ENCODE peak calls at places on chromosome 5, in five cellular contexts. I is K562, J is GM23248, M is mesendoderm, N is hepatocyte. B is an unnamed sample.

GRCh38 chr5:136330353-136330913 is 34.9 kb downstream of the TRPC7 start:
- DNase-seq in I (no peak), M (no peak), N (peak; percentile 20), J (no peak), B (no peak)

GRCh38 chr5:143664623-143665022 is 147.3 kb upstream of the HMHB1 start:
- DNase-seq in M (no peak), J (no peak), I (no peak), N (no peak), B (no peak)

GRCh38 chr5:76086060-76086459 is 2.9 kb downstream of the SV2C start:
- DNase-seq in I (no peak), J (no peak), N (no peak), M (no peak), B (no peak)

GRCh38 chr5:120405923-120406322 is 58.2 kb upstream of the PRR16 start:
- DNase-seq in M (peak; percentile 59), I (no peak), N (no peak), J (peak; percentile 50), B (peak; percentile 93)

GRCh38 chr5:31614147-31615030 is 24.5 kb upstream of the PDZD2 start:
- DNase-seq in J (no peak), I (no peak), N (no peak), M (no peak), B (peak; percentile 19)

GRCh38 chr5:134175874-134176522 is 752 bp downstream of the SKP1 start:
- DNase-seq in J (peak; percentile 71), I (no peak), N (no peak), M (peak; percentile 42), B (peak; percentile 25)

GRCh38 chr5:86665984-86666760 is 48.4 kb downstream of the COX7C start:
- DNase-seq in I (no peak), M (no peak), N (no peak), J (no peak), B (no peak)

GRCh38 chr5:78677777-78678668 is 29.5 kb upstream of the LHFPL2 start:
- DNase-seq in I (peak; percentile 29), N (peak; percentile 55), J (peak; percentile 96), M (peak; percentile 45), B (peak; percentile 98)

GRCh38 chr5:61744690-61745619 is 412.9 kb downstream of the ZSWIM6 start:
- DNase-seq in N (no peak), M (peak; percentile 51), I (no peak), J (no peak), B (no peak)

GRCh38 chr5:135850671-135851070 is 16.2 kb downstream of the SLC25A48 start:
- DNase-seq in M (no peak), I (no peak), N (no peak), J (no peak), B (no peak)

GRCh38 chr5:173670791-173671120 is 54.3 kb upstream of the BOD1 start:
- DNase-seq in I (no peak), N (no peak), J (peak; percentile 29), M (no peak), B (no peak)

GRCh38 chr5:73215891-73216610 is 43.1 kb downstream of the TMEM174 start:
- DNase-seq in J (peak; percentile 92), I (peak; percentile 85), N (peak; percentile 91), M (peak; percentile 91), B (peak; percentile 70)

GRCh38 chr5:42015254-42015653 is 90.2 kb downstream of the FBXO4 start:
- DNase-seq in N (no peak), I (no peak), J (no peak), M (no peak), B (no peak)

GRCh38 chr5:88667187-88668141 is 215.5 kb downstream of the MEF2C start:
- DNase-seq in N (peak; percentile 8), I (no peak), M (no peak), J (no peak), B (no peak)

GRCh38 chr5:40988761-40989510 is 79.6 kb downstream of the C7 start:
- DNase-seq in M (no peak), N (no peak), J (no peak), I (no peak), B (no peak)

GRCh38 chr5:139635606-139636206 is 12.4 kb upstream of the CXXC5 start:
- DNase-seq in I (peak; percentile 76), M (peak; percentile 81), J (peak; percentile 94), N (peak; percentile 78), B (peak; percentile 92)

GRCh38 chr5:140000332-140000731 is 42.8 kb downstream of the NRG2 start:
- DNase-seq in J (no peak), M (no peak), N (no peak), I (no peak), B (no peak)

GRCh38 chr5:31361234-31361633 is 167.7 kb downstream of the CDH6 start:
- DNase-seq in J (peak; percentile 88), N (peak; percentile 17), M (no peak), I (no peak), B (peak; percentile 66)

GRCh38 chr5:171749365-171749764 is 36.3 kb upstream of the SMIM23 start:
- DNase-seq in M (no peak), N (no peak), I (no peak), J (no peak), B (no peak)

GRCh38 chr5:97164846-97165245 is 18.2 kb downstream of the RIOK2 start:
- DNase-seq in I (no peak), N (no peak), M (no peak), J (peak; percentile 73), B (no peak)

GRCh38 chr5:36878421-36879088 is 2.0 kb downstream of the NIPBL start:
- DNase-seq in N (peak; percentile 39), M (peak; percentile 94), I (peak; percentile 37), J (peak; percentile 66), B (peak; percentile 59)

GRCh38 chr5:80181618-80182211 is 74.1 kb downstream of the SERINC5 start:
- DNase-seq in M (no peak), N (peak; percentile 73), J (no peak), I (no peak), B (peak; percentile 53)

GRCh38 chr5:18281947-18282557 is 647.8 kb downstream of the TAF11L14 start:
- DNase-seq in M (peak; percentile 50), N (peak; percentile 55), I (peak; percentile 11), J (peak; percentile 67), B (peak; percentile 32)

GRCh38 chr5:38479315-38479904 is 77.0 kb downstream of the LIFR start:
- DNase-seq in J (no peak), N (no peak), I (no peak), M (no peak), B (no peak)

GRCh38 chr5:66356011-66356565 is 212.0 kb downstream of the SREK1 start:
- DNase-seq in N (no peak), J (peak; percentile 62), M (no peak), I (no peak), B (peak; percentile 21)

GRCh38 chr5:66348387-66349125 is 204.5 kb downstream of the SREK1 start:
- DNase-seq in N (no peak), M (no peak), J (no peak), I (no peak), B (no peak)

GRCh38 chr5:66358741-66359140 is 214.6 kb downstream of the SREK1 start:
- DNase-seq in I (no peak), N (no peak), M (no peak), J (no peak), B (no peak)

GRCh38 chr5:66351822-66352221 is 207.7 kb downstream of the SREK1 start:
- DNase-seq in I (no peak), M (no peak), J (no peak), N (no peak), B (no peak)

DNA sequence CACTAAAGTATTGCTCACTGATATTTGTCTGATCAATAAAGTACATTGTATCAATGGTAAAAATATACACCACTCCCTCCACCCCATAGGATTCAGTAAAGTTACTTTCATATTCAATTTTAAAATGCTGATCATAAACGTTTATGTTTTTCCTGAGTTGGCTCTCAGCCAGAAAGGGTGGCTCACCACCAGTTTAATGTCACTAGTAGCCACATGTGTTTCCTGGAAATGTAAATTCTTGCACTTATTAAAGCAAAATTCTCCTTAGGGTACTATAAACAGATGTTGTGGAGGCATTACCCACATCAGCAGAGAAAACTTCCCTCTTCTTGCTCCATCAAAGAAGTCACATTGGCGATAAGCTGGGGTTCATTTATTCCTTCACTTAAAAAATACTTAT is 210.3 kb downstream of the SREK1 start:
- DNase-seq in J (no peak), N (no peak), I (no peak), M (no peak), B (no peak)
- H3K4me2 ChIP-seq in J (no peak overlapping the region), N (no peak overlapping the region), I (no peak overlapping the region), M (no peak overlapping the region), B (no peak overlapping the region)

GRCh38 chr5:146647656-146648199 is 131.7 kb upstream of the GPR151 start:
- DNase-seq in M (peak; percentile 33), J (peak; percentile 18), N (no peak), I (no peak), B (peak; percentile 43)

GRCh38 chr5:146645382-146645781 is 129.4 kb upstream of the GPR151 start:
- DNase-seq in N (peak; percentile 17), J (no peak), M (peak; percentile 36), I (no peak), B (no peak)

GRCh38 chr5:146643805-146644204 is 127.8 kb upstream of the GPR151 start:
- DNase-seq in N (peak; percentile 13), M (no peak), J (no peak), I (no peak), B (no peak)

GRCh38 chr5:146644811-146645210 is 128.8 kb upstream of the GPR151 start:
- DNase-seq in I (no peak), M (no peak), N (no peak), J (no peak), B (no peak)

GRCh38 chr5:146646441-146646840 is 130.5 kb upstream of the GPR151 start:
- DNase-seq in J (no peak), N (no peak), M (peak; percentile 25), I (no peak), B (no peak)
- H3K4me2 ChIP-seq in J (no peak overlapping the region), N (no peak overlapping the region), M (no peak overlapping the region), I (no peak overlapping the region), B (no peak overlapping the region)

GRCh38 chr5:132457371-132458225 is 33.0 kb downstream of the IRF1 start:
- DNase-seq in I (no peak), M (no peak), J (peak; percentile 92), N (no peak), B (peak; percentile 59)
- H3K4me2 ChIP-seq in I (no peak overlapping the region), M (no peak overlapping the region), J (peak overlapping the region; percentile 51), N (no peak overlapping the region), B (peak overlapping the region; percentile 65)

GRCh38 chr5:124825250-124825982 is 79.0 kb upstream of the ZNF608 start:
- DNase-seq in N (no peak), M (no peak), I (no peak), J (no peak), B (no peak)

GRCh38 chr5:124822647-124823046 is 76.2 kb upstream of the ZNF608 start:
- DNase-seq in J (no peak), M (no peak), I (no peak), N (no peak), B (no peak)

GRCh38 chr5:124825983-124826337 is 79.5 kb upstream of the ZNF608 start:
- DNase-seq in M (no peak), N (no peak), J (no peak), I (no peak), B (no peak)

GRCh38 chr5:124823336-124823849 is 77.0 kb upstream of the ZNF608 start:
- DNase-seq in M (no peak), N (no peak), J (no peak), I (no peak), B (no peak)

DNA sequence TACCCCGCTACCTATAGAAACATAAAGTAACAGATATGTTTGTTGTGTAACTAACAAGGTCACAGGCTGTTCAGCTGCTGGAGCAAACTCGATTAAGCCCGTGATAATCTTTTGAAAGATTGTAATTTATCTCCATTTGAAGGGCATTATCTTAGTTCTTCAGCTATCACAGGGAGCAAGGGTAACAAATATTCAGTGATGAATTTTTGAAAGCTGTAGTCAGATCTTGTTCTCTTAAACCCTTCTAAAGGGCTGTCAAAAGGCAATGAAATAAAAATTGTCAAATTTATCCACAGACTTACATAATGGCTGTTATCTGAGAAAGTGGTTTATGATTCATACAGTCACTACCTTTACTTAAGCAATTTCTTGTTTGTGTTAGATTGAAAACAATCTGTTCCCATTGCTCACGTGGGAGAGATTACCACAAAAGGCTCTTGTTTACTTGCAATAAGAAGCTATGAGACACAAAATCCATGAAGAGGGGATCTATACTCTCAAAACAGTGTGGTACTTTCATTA is 78.3 kb upstream of the ZNF608 start:
- DNase-seq in I (no peak), N (no peak), J (peak; percentile 48), M (peak; percentile 25), B (peak; percentile 89)
- H3K4me2 ChIP-seq in I (no peak overlapping the region), N (peak overlapping the region; percentile 17), J (no peak overlapping the region), M (no peak overlapping the region), B (peak overlapping the region; percentile 7)